ENCODE peak calls at places on chromosomes 16 and 17, in seven cellular contexts. One of them, this sample, is unnamed.

GRCh38 chr17:56125830-56126819 is 27.1 kb upstream of the ANKFN1 start:
- DNase-seq in stimulated activated CD8-positive, alpha-beta memory T cell treated with anti-CD3 and anti-CD28 coated beads, Interleukin-7, amount 100 ng/mL, for 1 hour: no peak
- DNase-seq in PC-3: peak
- DNase-seq in RWPE1: peak
- DNase-seq in effector CD4-positive, alpha-beta T cell: no peak
- DNase-seq in stimulated activated CD4-positive, alpha-beta T cell treated with anti-CD3 and anti-CD28 coated beads, Interleukin-2, amount 100 ng/mL, for 4 hours: no peak
- DNase-seq in type B pancreatic cell: no peak
- DNase-seq in this sample: no peak

GRCh38 chr17:78379134-78379497 is 667 bp downstream of the PGS1 start:
- DNase-seq in RWPE1: peak
- DNase-seq in PC-3: peak
- DNase-seq in stimulated activated CD8-positive, alpha-beta memory T cell treated with anti-CD3 and anti-CD28 coated beads, Interleukin-7, amount 100 ng/mL, for 1 hour: no peak
- DNase-seq in type B pancreatic cell: no peak
- DNase-seq in effector CD4-positive, alpha-beta T cell: no peak
- DNase-seq in stimulated activated CD4-positive, alpha-beta T cell treated with anti-CD3 and anti-CD28 coated beads, Interleukin-2, amount 100 ng/mL, for 4 hours: no peak
- DNase-seq in this sample: no peak

GRCh38 chr16:57387598-57388354 is 15.5 kb downstream of the CX3CL1 start:
- DNase-seq in stimulated activated CD8-positive, alpha-beta memory T cell treated with anti-CD3 and anti-CD28 coated beads, Interleukin-7, amount 100 ng/mL, for 1 hour: no peak
- DNase-seq in type B pancreatic cell: no peak
- DNase-seq in RWPE1: no peak
- DNase-seq in effector CD4-positive, alpha-beta T cell: no peak
- DNase-seq in PC-3: no peak
- DNase-seq in stimulated activated CD4-positive, alpha-beta T cell treated with anti-CD3 and anti-CD28 coated beads, Interleukin-2, amount 100 ng/mL, for 4 hours: no peak
- DNase-seq in this sample: no peak

GRCh38 chr17:59914274-59914854 is 21.4 kb downstream of the RPS6KB1 start:
- DNase-seq in stimulated activated CD4-positive, alpha-beta T cell treated with anti-CD3 and anti-CD28 coated beads, Interleukin-2, amount 100 ng/mL, for 4 hours: peak
- DNase-seq in type B pancreatic cell: no peak
- DNase-seq in effector CD4-positive, alpha-beta T cell: no peak
- DNase-seq in stimulated activated CD8-positive, alpha-beta memory T cell treated with anti-CD3 and anti-CD28 coated beads, Interleukin-7, amount 100 ng/mL, for 1 hour: no peak
- DNase-seq in PC-3: peak
- DNase-seq in RWPE1: peak
- DNase-seq in this sample: no peak

GRCh38 chr17:50381260-50381815 is 8.3 kb downstream of the EME1 start:
- DNase-seq in stimulated activated CD4-positive, alpha-beta T cell treated with anti-CD3 and anti-CD28 coated beads, Interleukin-2, amount 100 ng/mL, for 4 hours: no peak
- DNase-seq in PC-3: no peak
- DNase-seq in type B pancreatic cell: no peak
- DNase-seq in effector CD4-positive, alpha-beta T cell: no peak
- DNase-seq in RWPE1: no peak
- DNase-seq in stimulated activated CD8-positive, alpha-beta memory T cell treated with anti-CD3 and anti-CD28 coated beads, Interleukin-7, amount 100 ng/mL, for 1 hour: no peak
- DNase-seq in this sample: no peak

GRCh38 chr16:85286066-85286712 is 173.9 kb upstream of the CIBAR2 start:
- DNase-seq in type B pancreatic cell: no peak
- DNase-seq in effector CD4-positive, alpha-beta T cell: no peak
- DNase-seq in stimulated activated CD4-positive, alpha-beta T cell treated with anti-CD3 and anti-CD28 coated beads, Interleukin-2, amount 100 ng/mL, for 4 hours: no peak
- DNase-seq in PC-3: no peak
- DNase-seq in RWPE1: no peak
- DNase-seq in stimulated activated CD8-positive, alpha-beta memory T cell treated with anti-CD3 and anti-CD28 coated beads, Interleukin-7, amount 100 ng/mL, for 1 hour: no peak
- DNase-seq in this sample: no peak

GRCh38 chr17:76094046-76094445 is 9.5 kb downstream of the EXOC7 start:
- DNase-seq in effector CD4-positive, alpha-beta T cell: no peak
- DNase-seq in RWPE1: no peak
- DNase-seq in stimulated activated CD8-positive, alpha-beta memory T cell treated with anti-CD3 and anti-CD28 coated beads, Interleukin-7, amount 100 ng/mL, for 1 hour: no peak
- DNase-seq in stimulated activated CD4-positive, alpha-beta T cell treated with anti-CD3 and anti-CD28 coated beads, Interleukin-2, amount 100 ng/mL, for 4 hours: no peak
- DNase-seq in type B pancreatic cell: no peak
- DNase-seq in PC-3: no peak
- DNase-seq in this sample: no peak

GRCh38 chr17:29390856-29391631 is 881 bp downstream of the TAOK1 start:
- DNase-seq in effector CD4-positive, alpha-beta T cell: no peak
- DNase-seq in PC-3: no peak
- DNase-seq in RWPE1: peak
- DNase-seq in type B pancreatic cell: no peak
- DNase-seq in stimulated activated CD8-positive, alpha-beta memory T cell treated with anti-CD3 and anti-CD28 coated beads, Interleukin-7, amount 100 ng/mL, for 1 hour: no peak
- DNase-seq in stimulated activated CD4-positive, alpha-beta T cell treated with anti-CD3 and anti-CD28 coated beads, Interleukin-2, amount 100 ng/mL, for 4 hours: no peak
- DNase-seq in this sample: no peak

GRCh38 chr17:65074778-65075250 is 18.3 kb upstream of the GNA13 start:
- DNase-seq in RWPE1: no peak
- DNase-seq in type B pancreatic cell: no peak
- DNase-seq in effector CD4-positive, alpha-beta T cell: no peak
- DNase-seq in stimulated activated CD8-positive, alpha-beta memory T cell treated with anti-CD3 and anti-CD28 coated beads, Interleukin-7, amount 100 ng/mL, for 1 hour: no peak
- DNase-seq in stimulated activated CD4-positive, alpha-beta T cell treated with anti-CD3 and anti-CD28 coated beads, Interleukin-2, amount 100 ng/mL, for 4 hours: no peak
- DNase-seq in PC-3: no peak
- DNase-seq in this sample: no peak

GRCh38 chr17:78359216-78359935 is 501 bp downstream of the SOCS3 start:
- DNase-seq in PC-3: no peak
- DNase-seq in RWPE1: no peak
- DNase-seq in effector CD4-positive, alpha-beta T cell: no peak
- DNase-seq in type B pancreatic cell: no peak
- DNase-seq in stimulated activated CD4-positive, alpha-beta T cell treated with anti-CD3 and anti-CD28 coated beads, Interleukin-2, amount 100 ng/mL, for 4 hours: no peak
- DNase-seq in stimulated activated CD8-positive, alpha-beta memory T cell treated with anti-CD3 and anti-CD28 coated beads, Interleukin-7, amount 100 ng/mL, for 1 hour: no peak
- DNase-seq in this sample: no peak

GRCh38 chr16:79970551-79971236 is 370.2 kb upstream of the MAF start:
- DNase-seq in stimulated activated CD8-positive, alpha-beta memory T cell treated with anti-CD3 and anti-CD28 coated beads, Interleukin-7, amount 100 ng/mL, for 1 hour: no peak
- DNase-seq in RWPE1: no peak
- DNase-seq in effector CD4-positive, alpha-beta T cell: no peak
- DNase-seq in PC-3: no peak
- DNase-seq in type B pancreatic cell: no peak
- DNase-seq in stimulated activated CD4-positive, alpha-beta T cell treated with anti-CD3 and anti-CD28 coated beads, Interleukin-2, amount 100 ng/mL, for 4 hours: no peak
- DNase-seq in this sample: no peak

GRCh38 chr17:17107891-17108680 is 65.8 kb downstream of the MPRIP start:
- DNase-seq in stimulated activated CD8-positive, alpha-beta memory T cell treated with anti-CD3 and anti-CD28 coated beads, Interleukin-7, amount 100 ng/mL, for 1 hour: no peak
- DNase-seq in RWPE1: no peak
- DNase-seq in effector CD4-positive, alpha-beta T cell: no peak
- DNase-seq in type B pancreatic cell: no peak
- DNase-seq in PC-3: no peak
- DNase-seq in stimulated activated CD4-positive, alpha-beta T cell treated with anti-CD3 and anti-CD28 coated beads, Interleukin-2, amount 100 ng/mL, for 4 hours: no peak
- DNase-seq in this sample: no peak

GRCh38 chr17:77736207-77736600 is 222.3 kb upstream of the TNRC6C start:
- DNase-seq in stimulated activated CD4-positive, alpha-beta T cell treated with anti-CD3 and anti-CD28 coated beads, Interleukin-2, amount 100 ng/mL, for 4 hours: no peak
- DNase-seq in RWPE1: no peak
- DNase-seq in effector CD4-positive, alpha-beta T cell: no peak
- DNase-seq in stimulated activated CD8-positive, alpha-beta memory T cell treated with anti-CD3 and anti-CD28 coated beads, Interleukin-7, amount 100 ng/mL, for 1 hour: no peak
- DNase-seq in PC-3: no peak
- DNase-seq in type B pancreatic cell: peak
- DNase-seq in this sample: no peak

GRCh38 chr17:34579017-34579946 is at the start of gene TMEM132E:
- DNase-seq in stimulated activated CD4-positive, alpha-beta T cell treated with anti-CD3 and anti-CD28 coated beads, Interleukin-2, amount 100 ng/mL, for 4 hours: no peak
- DNase-seq in RWPE1: no peak
- DNase-seq in PC-3: no peak
- DNase-seq in stimulated activated CD8-positive, alpha-beta memory T cell treated with anti-CD3 and anti-CD28 coated beads, Interleukin-7, amount 100 ng/mL, for 1 hour: no peak
- DNase-seq in type B pancreatic cell: no peak
- DNase-seq in effector CD4-positive, alpha-beta T cell: no peak
- DNase-seq in this sample: no peak

GRCh38 chr16:3173892-3174617 is 13.9 kb upstream of the OR1F1 start:
- DNase-seq in stimulated activated CD4-positive, alpha-beta T cell treated with anti-CD3 and anti-CD28 coated beads, Interleukin-2, amount 100 ng/mL, for 4 hours: no peak
- DNase-seq in stimulated activated CD8-positive, alpha-beta memory T cell treated with anti-CD3 and anti-CD28 coated beads, Interleukin-7, amount 100 ng/mL, for 1 hour: no peak
- DNase-seq in effector CD4-positive, alpha-beta T cell: no peak
- DNase-seq in type B pancreatic cell: no peak
- DNase-seq in PC-3: peak
- DNase-seq in RWPE1: no peak
- DNase-seq in this sample: no peak

GRCh38 chr16:22195445-22195694 is 10.7 kb upstream of the EEF2K start:
- DNase-seq in effector CD4-positive, alpha-beta T cell: no peak
- DNase-seq in PC-3: no peak
- DNase-seq in RWPE1: no peak
- DNase-seq in stimulated activated CD4-positive, alpha-beta T cell treated with anti-CD3 and anti-CD28 coated beads, Interleukin-2, amount 100 ng/mL, for 4 hours: no peak
- DNase-seq in type B pancreatic cell: no peak
- DNase-seq in stimulated activated CD8-positive, alpha-beta memory T cell treated with anti-CD3 and anti-CD28 coated beads, Interleukin-7, amount 100 ng/mL, for 1 hour: no peak
- DNase-seq in this sample: no peak

GRCh38 chr17:33381201-33381600 is 88.1 kb upstream of the ASIC2 start:
- DNase-seq in stimulated activated CD4-positive, alpha-beta T cell treated with anti-CD3 and anti-CD28 coated beads, Interleukin-2, amount 100 ng/mL, for 4 hours: no peak
- DNase-seq in type B pancreatic cell: no peak
- DNase-seq in effector CD4-positive, alpha-beta T cell: no peak
- DNase-seq in stimulated activated CD8-positive, alpha-beta memory T cell treated with anti-CD3 and anti-CD28 coated beads, Interleukin-7, amount 100 ng/mL, for 1 hour: no peak
- DNase-seq in RWPE1: no peak
- DNase-seq in PC-3: no peak
- DNase-seq in this sample: no peak

GRCh38 chr16:48637039-48637438 is 27.1 kb upstream of the N4BP1 start:
- DNase-seq in stimulated activated CD8-positive, alpha-beta memory T cell treated with anti-CD3 and anti-CD28 coated beads, Interleukin-7, amount 100 ng/mL, for 1 hour: no peak
- DNase-seq in RWPE1: no peak
- DNase-seq in effector CD4-positive, alpha-beta T cell: no peak
- DNase-seq in stimulated activated CD4-positive, alpha-beta T cell treated with anti-CD3 and anti-CD28 coated beads, Interleukin-2, amount 100 ng/mL, for 4 hours: no peak
- DNase-seq in PC-3: no peak
- DNase-seq in type B pancreatic cell: peak
- DNase-seq in this sample: no peak

GRCh38 chr16:4860727-4861342 is 13.6 kb downstream of the UBN1 start:
- DNase-seq in effector CD4-positive, alpha-beta T cell: no peak
- DNase-seq in stimulated activated CD8-positive, alpha-beta memory T cell treated with anti-CD3 and anti-CD28 coated beads, Interleukin-7, amount 100 ng/mL, for 1 hour: no peak
- DNase-seq in PC-3: no peak
- DNase-seq in RWPE1: no peak
- DNase-seq in stimulated activated CD4-positive, alpha-beta T cell treated with anti-CD3 and anti-CD28 coated beads, Interleukin-2, amount 100 ng/mL, for 4 hours: no peak
- DNase-seq in type B pancreatic cell: no peak
- DNase-seq in this sample: no peak

GRCh38 chr16:1474047-1474446 is 781 bp downstream of the CLCN7 start:
- DNase-seq in type B pancreatic cell: no peak
- DNase-seq in stimulated activated CD8-positive, alpha-beta memory T cell treated with anti-CD3 and anti-CD28 coated beads, Interleukin-7, amount 100 ng/mL, for 1 hour: no peak
- DNase-seq in PC-3: peak
- DNase-seq in RWPE1: peak
- DNase-seq in stimulated activated CD4-positive, alpha-beta T cell treated with anti-CD3 and anti-CD28 coated beads, Interleukin-2, amount 100 ng/mL, for 4 hours: no peak
- DNase-seq in effector CD4-positive, alpha-beta T cell: no peak
- DNase-seq in this sample: no peak

GRCh38 chr16:73713817-73714495 is 582.7 kb upstream of the PSMD7 start:
- DNase-seq in stimulated activated CD8-positive, alpha-beta memory T cell treated with anti-CD3 and anti-CD28 coated beads, Interleukin-7, amount 100 ng/mL, for 1 hour: no peak
- DNase-seq in effector CD4-positive, alpha-beta T cell: no peak
- DNase-seq in PC-3: peak
- DNase-seq in stimulated activated CD4-positive, alpha-beta T cell treated with anti-CD3 and anti-CD28 coated beads, Interleukin-2, amount 100 ng/mL, for 4 hours: no peak
- DNase-seq in type B pancreatic cell: no peak
- DNase-seq in RWPE1: no peak
- DNase-seq in this sample: no peak

GRCh38 chr17:2856727-2857126 is 60.5 kb downstream of the RAP1GAP2 start:
- DNase-seq in PC-3: no peak
- DNase-seq in effector CD4-positive, alpha-beta T cell: no peak
- DNase-seq in type B pancreatic cell: no peak
- DNase-seq in stimulated activated CD8-positive, alpha-beta memory T cell treated with anti-CD3 and anti-CD28 coated beads, Interleukin-7, amount 100 ng/mL, for 1 hour: no peak
- DNase-seq in stimulated activated CD4-positive, alpha-beta T cell treated with anti-CD3 and anti-CD28 coated beads, Interleukin-2, amount 100 ng/mL, for 4 hours: no peak
- DNase-seq in RWPE1: no peak
- DNase-seq in this sample: no peak

GRCh38 chr17:31533546-31534155 is 142.2 kb downstream of the RAB11FIP4 start:
- DNase-seq in stimulated activated CD8-positive, alpha-beta memory T cell treated with anti-CD3 and anti-CD28 coated beads, Interleukin-7, amount 100 ng/mL, for 1 hour: no peak
- DNase-seq in RWPE1: peak
- DNase-seq in stimulated activated CD4-positive, alpha-beta T cell treated with anti-CD3 and anti-CD28 coated beads, Interleukin-2, amount 100 ng/mL, for 4 hours: peak
- DNase-seq in type B pancreatic cell: no peak
- DNase-seq in effector CD4-positive, alpha-beta T cell: no peak
- DNase-seq in PC-3: peak
- DNase-seq in this sample: peak

GRCh38 chr16:3581392-3581791 is 4.2 kb upstream of the NLRC3 start:
- DNase-seq in type B pancreatic cell: no peak
- DNase-seq in PC-3: no peak
- DNase-seq in RWPE1: no peak
- DNase-seq in stimulated activated CD4-positive, alpha-beta T cell treated with anti-CD3 and anti-CD28 coated beads, Interleukin-2, amount 100 ng/mL, for 4 hours: no peak
- DNase-seq in effector CD4-positive, alpha-beta T cell: no peak
- DNase-seq in stimulated activated CD8-positive, alpha-beta memory T cell treated with anti-CD3 and anti-CD28 coated beads, Interleukin-7, amount 100 ng/mL, for 1 hour: no peak
- DNase-seq in this sample: no peak

GRCh38 chr17:3531266-3532101 is 26.1 kb downstream of the TRPV3 start:
- DNase-seq in PC-3: no peak
- DNase-seq in stimulated activated CD4-positive, alpha-beta T cell treated with anti-CD3 and anti-CD28 coated beads, Interleukin-2, amount 100 ng/mL, for 4 hours: no peak
- DNase-seq in effector CD4-positive, alpha-beta T cell: no peak
- DNase-seq in stimulated activated CD8-positive, alpha-beta memory T cell treated with anti-CD3 and anti-CD28 coated beads, Interleukin-7, amount 100 ng/mL, for 1 hour: no peak
- DNase-seq in RWPE1: no peak
- DNase-seq in type B pancreatic cell: no peak
- DNase-seq in this sample: no peak